ENCODE peak calls at places on chromosomes 3 and 15, in nine cellular contexts. One of them, this sample, is unnamed.

GRCh38 chr3:184571750-184572377 is 10.3 kb downstream of the EPHB3 start:
- DNase-seq in AG10803: no peak
- DNase-seq in psoas muscle: no peak
- DNase-seq in cardiac muscle cell: no peak
- DNase-seq in stimulated activated CD4-positive, alpha-beta T cell treated with anti-CD3 and anti-CD28 coated beads, Interleukin-2, amount 100 ng/mL, for 24 hours: no peak
- DNase-seq in neural crest cell: no peak
- DNase-seq in amygdala: no peak
- DNase-seq in stimulated activated CD8-positive, alpha-beta memory T cell treated with anti-CD3 and anti-CD28 coated beads, Interleukin-4, amount 100 ng/mL, for 4 hours: no peak
- DNase-seq in A549: no peak
- DNase-seq in this sample: no peak

GRCh38 chr15:65824941-65825544 is 33.0 kb upstream of the DENND4A start:
- DNase-seq in stimulated activated CD4-positive, alpha-beta T cell treated with anti-CD3 and anti-CD28 coated beads, Interleukin-2, amount 100 ng/mL, for 24 hours: no peak
- DNase-seq in psoas muscle: peak; percentile 35
- DNase-seq in amygdala: no peak
- DNase-seq in A549: no peak
- DNase-seq in cardiac muscle cell: peak; percentile 79
- DNase-seq in AG10803: peak; percentile 79
- DNase-seq in stimulated activated CD8-positive, alpha-beta memory T cell treated with anti-CD3 and anti-CD28 coated beads, Interleukin-4, amount 100 ng/mL, for 4 hours: no peak
- DNase-seq in neural crest cell: no peak
- DNase-seq in this sample: no peak

GRCh38 chr3:70531063-70531657 is 218.7 kb upstream of the MDFIC2 start:
- DNase-seq in AG10803: peak; percentile 34
- DNase-seq in amygdala: no peak
- DNase-seq in stimulated activated CD4-positive, alpha-beta T cell treated with anti-CD3 and anti-CD28 coated beads, Interleukin-2, amount 100 ng/mL, for 24 hours: no peak
- DNase-seq in psoas muscle: no peak
- DNase-seq in stimulated activated CD8-positive, alpha-beta memory T cell treated with anti-CD3 and anti-CD28 coated beads, Interleukin-4, amount 100 ng/mL, for 4 hours: no peak
- DNase-seq in cardiac muscle cell: peak; percentile 60
- DNase-seq in neural crest cell: no peak
- DNase-seq in A549: peak; percentile 21
- DNase-seq in this sample: peak; percentile 2

GRCh38 chr3:74527566-74527965 is 86.9 kb downstream of the CNTN3 start:
- DNase-seq in psoas muscle: no peak
- DNase-seq in neural crest cell: no peak
- DNase-seq in A549: no peak
- DNase-seq in amygdala: no peak
- DNase-seq in stimulated activated CD8-positive, alpha-beta memory T cell treated with anti-CD3 and anti-CD28 coated beads, Interleukin-4, amount 100 ng/mL, for 4 hours: no peak
- DNase-seq in stimulated activated CD4-positive, alpha-beta T cell treated with anti-CD3 and anti-CD28 coated beads, Interleukin-2, amount 100 ng/mL, for 24 hours: no peak
- DNase-seq in AG10803: peak; percentile 51
- DNase-seq in cardiac muscle cell: no peak
- DNase-seq in this sample: no peak

GRCh38 chr3:112228786-112229185 is 65.2 kb downstream of the SLC9C1 start:
- DNase-seq in stimulated activated CD4-positive, alpha-beta T cell treated with anti-CD3 and anti-CD28 coated beads, Interleukin-2, amount 100 ng/mL, for 24 hours: no peak
- DNase-seq in amygdala: no peak
- DNase-seq in A549: no peak
- DNase-seq in cardiac muscle cell: no peak
- DNase-seq in psoas muscle: no peak
- DNase-seq in stimulated activated CD8-positive, alpha-beta memory T cell treated with anti-CD3 and anti-CD28 coated beads, Interleukin-4, amount 100 ng/mL, for 4 hours: no peak
- DNase-seq in AG10803: no peak
- DNase-seq in neural crest cell: no peak
- DNase-seq in this sample: no peak

GRCh38 chr15:80999623-81000036 is 1.1 kb upstream of the TLNRD1 start:
- DNase-seq in stimulated activated CD8-positive, alpha-beta memory T cell treated with anti-CD3 and anti-CD28 coated beads, Interleukin-4, amount 100 ng/mL, for 4 hours: no peak
- DNase-seq in amygdala: no peak
- DNase-seq in stimulated activated CD4-positive, alpha-beta T cell treated with anti-CD3 and anti-CD28 coated beads, Interleukin-2, amount 100 ng/mL, for 24 hours: peak; percentile 62
- DNase-seq in neural crest cell: no peak
- DNase-seq in A549: no peak
- DNase-seq in cardiac muscle cell: no peak
- DNase-seq in psoas muscle: no peak
- DNase-seq in AG10803: no peak
- DNase-seq in this sample: no peak

GRCh38 chr15:98439523-98439942 is 208.8 kb upstream of the IGF1R start:
- DNase-seq in cardiac muscle cell: no peak
- DNase-seq in stimulated activated CD4-positive, alpha-beta T cell treated with anti-CD3 and anti-CD28 coated beads, Interleukin-2, amount 100 ng/mL, for 24 hours: no peak
- DNase-seq in psoas muscle: no peak
- DNase-seq in amygdala: no peak
- DNase-seq in AG10803: no peak
- DNase-seq in neural crest cell: no peak
- DNase-seq in stimulated activated CD8-positive, alpha-beta memory T cell treated with anti-CD3 and anti-CD28 coated beads, Interleukin-4, amount 100 ng/mL, for 4 hours: no peak
- DNase-seq in A549: no peak
- DNase-seq in this sample: no peak

GRCh38 chr15:28023933-28024888 is 74.9 kb downstream of the OCA2 start:
- DNase-seq in stimulated activated CD8-positive, alpha-beta memory T cell treated with anti-CD3 and anti-CD28 coated beads, Interleukin-4, amount 100 ng/mL, for 4 hours: no peak
- DNase-seq in stimulated activated CD4-positive, alpha-beta T cell treated with anti-CD3 and anti-CD28 coated beads, Interleukin-2, amount 100 ng/mL, for 24 hours: no peak
- DNase-seq in AG10803: no peak
- DNase-seq in psoas muscle: no peak
- DNase-seq in neural crest cell: no peak
- DNase-seq in A549: no peak
- DNase-seq in cardiac muscle cell: no peak
- DNase-seq in amygdala: no peak
- DNase-seq in this sample: no peak

GRCh38 chr3:196186661-196187573 is 24.3 kb downstream of the ZDHHC19 start:
- DNase-seq in cardiac muscle cell: no peak
- DNase-seq in stimulated activated CD4-positive, alpha-beta T cell treated with anti-CD3 and anti-CD28 coated beads, Interleukin-2, amount 100 ng/mL, for 24 hours: no peak
- DNase-seq in amygdala: peak; percentile 33
- DNase-seq in A549: no peak
- DNase-seq in AG10803: no peak
- DNase-seq in stimulated activated CD8-positive, alpha-beta memory T cell treated with anti-CD3 and anti-CD28 coated beads, Interleukin-4, amount 100 ng/mL, for 4 hours: no peak
- DNase-seq in neural crest cell: peak; percentile 45
- DNase-seq in psoas muscle: no peak
- DNase-seq in this sample: no peak

GRCh38 chr3:138463724-138464489 is 29.5 kb downstream of the ESYT3 start:
- DNase-seq in A549: no peak
- DNase-seq in amygdala: no peak
- DNase-seq in stimulated activated CD8-positive, alpha-beta memory T cell treated with anti-CD3 and anti-CD28 coated beads, Interleukin-4, amount 100 ng/mL, for 4 hours: no peak
- DNase-seq in neural crest cell: no peak
- DNase-seq in psoas muscle: no peak
- DNase-seq in stimulated activated CD4-positive, alpha-beta T cell treated with anti-CD3 and anti-CD28 coated beads, Interleukin-2, amount 100 ng/mL, for 24 hours: no peak
- DNase-seq in AG10803: no peak
- DNase-seq in cardiac muscle cell: peak; percentile 30
- DNase-seq in this sample: no peak

GRCh38 chr15:89221543-89221942 is at the start of gene RLBP1:
- DNase-seq in AG10803: no peak
- DNase-seq in stimulated activated CD8-positive, alpha-beta memory T cell treated with anti-CD3 and anti-CD28 coated beads, Interleukin-4, amount 100 ng/mL, for 4 hours: no peak
- DNase-seq in A549: no peak
- DNase-seq in stimulated activated CD4-positive, alpha-beta T cell treated with anti-CD3 and anti-CD28 coated beads, Interleukin-2, amount 100 ng/mL, for 24 hours: no peak
- DNase-seq in psoas muscle: no peak
- DNase-seq in neural crest cell: peak; percentile 21
- DNase-seq in cardiac muscle cell: no peak
- DNase-seq in amygdala: peak; percentile 53
- DNase-seq in this sample: no peak

GRCh38 chr15:29129903-29130302 is 139.7 kb downstream of the NSMCE3 start:
- DNase-seq in stimulated activated CD8-positive, alpha-beta memory T cell treated with anti-CD3 and anti-CD28 coated beads, Interleukin-4, amount 100 ng/mL, for 4 hours: no peak
- DNase-seq in A549: no peak
- DNase-seq in cardiac muscle cell: no peak
- DNase-seq in amygdala: no peak
- DNase-seq in AG10803: no peak
- DNase-seq in psoas muscle: no peak
- DNase-seq in stimulated activated CD4-positive, alpha-beta T cell treated with anti-CD3 and anti-CD28 coated beads, Interleukin-2, amount 100 ng/mL, for 24 hours: no peak
- DNase-seq in neural crest cell: no peak
- DNase-seq in this sample: no peak

GRCh38 chr3:58564456-58565160 is 12.6 kb downstream of the FAM107A start:
- DNase-seq in amygdala: no peak
- DNase-seq in cardiac muscle cell: peak; percentile 73
- DNase-seq in A549: no peak
- DNase-seq in psoas muscle: no peak
- DNase-seq in AG10803: peak; percentile 94
- DNase-seq in neural crest cell: no peak
- DNase-seq in stimulated activated CD4-positive, alpha-beta T cell treated with anti-CD3 and anti-CD28 coated beads, Interleukin-2, amount 100 ng/mL, for 24 hours: no peak
- DNase-seq in stimulated activated CD8-positive, alpha-beta memory T cell treated with anti-CD3 and anti-CD28 coated beads, Interleukin-4, amount 100 ng/mL, for 4 hours: no peak
- DNase-seq in this sample: no peak

GRCh38 chr15:98773616-98774015 is 125.3 kb downstream of the IGF1R start:
- DNase-seq in A549: no peak
- DNase-seq in stimulated activated CD4-positive, alpha-beta T cell treated with anti-CD3 and anti-CD28 coated beads, Interleukin-2, amount 100 ng/mL, for 24 hours: no peak
- DNase-seq in stimulated activated CD8-positive, alpha-beta memory T cell treated with anti-CD3 and anti-CD28 coated beads, Interleukin-4, amount 100 ng/mL, for 4 hours: no peak
- DNase-seq in psoas muscle: no peak
- DNase-seq in neural crest cell: no peak
- DNase-seq in AG10803: no peak
- DNase-seq in cardiac muscle cell: no peak
- DNase-seq in amygdala: no peak
- DNase-seq in this sample: no peak

GRCh38 chr3:65330072-65330471 is 642.3 kb upstream of the ADAMTS9 start:
- DNase-seq in psoas muscle: no peak
- DNase-seq in stimulated activated CD8-positive, alpha-beta memory T cell treated with anti-CD3 and anti-CD28 coated beads, Interleukin-4, amount 100 ng/mL, for 4 hours: no peak
- DNase-seq in amygdala: no peak
- DNase-seq in cardiac muscle cell: peak; percentile 44
- DNase-seq in AG10803: peak; percentile 31
- DNase-seq in A549: no peak
- DNase-seq in neural crest cell: no peak
- DNase-seq in stimulated activated CD4-positive, alpha-beta T cell treated with anti-CD3 and anti-CD28 coated beads, Interleukin-2, amount 100 ng/mL, for 24 hours: no peak
- DNase-seq in this sample: no peak

GRCh38 chr3:67649681-67650080 is 4.7 kb downstream of the SUCLG2 start:
- DNase-seq in stimulated activated CD8-positive, alpha-beta memory T cell treated with anti-CD3 and anti-CD28 coated beads, Interleukin-4, amount 100 ng/mL, for 4 hours: no peak
- DNase-seq in AG10803: no peak
- DNase-seq in A549: no peak
- DNase-seq in amygdala: no peak
- DNase-seq in psoas muscle: no peak
- DNase-seq in neural crest cell: no peak
- DNase-seq in cardiac muscle cell: no peak
- DNase-seq in stimulated activated CD4-positive, alpha-beta T cell treated with anti-CD3 and anti-CD28 coated beads, Interleukin-2, amount 100 ng/mL, for 24 hours: no peak
- DNase-seq in this sample: no peak

GRCh38 chr15:31331389-31331788 is 4.8 kb downstream of the KLF13 start:
- DNase-seq in cardiac muscle cell: no peak
- DNase-seq in stimulated activated CD4-positive, alpha-beta T cell treated with anti-CD3 and anti-CD28 coated beads, Interleukin-2, amount 100 ng/mL, for 24 hours: no peak
- DNase-seq in A549: no peak
- DNase-seq in psoas muscle: no peak
- DNase-seq in amygdala: no peak
- DNase-seq in neural crest cell: no peak
- DNase-seq in stimulated activated CD8-positive, alpha-beta memory T cell treated with anti-CD3 and anti-CD28 coated beads, Interleukin-4, amount 100 ng/mL, for 4 hours: no peak
- DNase-seq in AG10803: no peak
- DNase-seq in this sample: no peak

GRCh38 chr15:55494927-55495326 is 13.1 kb downstream of the DNAAF4 start:
- DNase-seq in amygdala: no peak
- DNase-seq in stimulated activated CD8-positive, alpha-beta memory T cell treated with anti-CD3 and anti-CD28 coated beads, Interleukin-4, amount 100 ng/mL, for 4 hours: no peak
- DNase-seq in psoas muscle: no peak
- DNase-seq in neural crest cell: no peak
- DNase-seq in AG10803: no peak
- DNase-seq in stimulated activated CD4-positive, alpha-beta T cell treated with anti-CD3 and anti-CD28 coated beads, Interleukin-2, amount 100 ng/mL, for 24 hours: no peak
- DNase-seq in A549: no peak
- DNase-seq in cardiac muscle cell: no peak
- DNase-seq in this sample: no peak

GRCh38 chr3:52176188-52176752 is 21.7 kb upstream of the ALAS1 start:
- DNase-seq in stimulated activated CD8-positive, alpha-beta memory T cell treated with anti-CD3 and anti-CD28 coated beads, Interleukin-4, amount 100 ng/mL, for 4 hours: no peak
- DNase-seq in A549: no peak
- DNase-seq in AG10803: no peak
- DNase-seq in amygdala: no peak
- DNase-seq in neural crest cell: no peak
- DNase-seq in stimulated activated CD4-positive, alpha-beta T cell treated with anti-CD3 and anti-CD28 coated beads, Interleukin-2, amount 100 ng/mL, for 24 hours: no peak
- DNase-seq in psoas muscle: no peak
- DNase-seq in cardiac muscle cell: no peak
- DNase-seq in this sample: no peak

GRCh38 chr3:64267774-64268604 is 42.7 kb upstream of the PRICKLE2 start:
- DNase-seq in amygdala: peak; percentile 60
- DNase-seq in stimulated activated CD4-positive, alpha-beta T cell treated with anti-CD3 and anti-CD28 coated beads, Interleukin-2, amount 100 ng/mL, for 24 hours: no peak
- DNase-seq in AG10803: peak; percentile 74
- DNase-seq in A549: no peak
- DNase-seq in psoas muscle: peak; percentile 49
- DNase-seq in stimulated activated CD8-positive, alpha-beta memory T cell treated with anti-CD3 and anti-CD28 coated beads, Interleukin-4, amount 100 ng/mL, for 4 hours: no peak
- DNase-seq in neural crest cell: peak; percentile 6
- DNase-seq in cardiac muscle cell: peak; percentile 82
- DNase-seq in this sample: no peak

GRCh38 chr15:95989392-95989791 is 341.1 kb upstream of the NR2F2 start:
- DNase-seq in AG10803: no peak
- DNase-seq in cardiac muscle cell: no peak
- DNase-seq in stimulated activated CD8-positive, alpha-beta memory T cell treated with anti-CD3 and anti-CD28 coated beads, Interleukin-4, amount 100 ng/mL, for 4 hours: no peak
- DNase-seq in stimulated activated CD4-positive, alpha-beta T cell treated with anti-CD3 and anti-CD28 coated beads, Interleukin-2, amount 100 ng/mL, for 24 hours: no peak
- DNase-seq in amygdala: no peak
- DNase-seq in A549: no peak
- DNase-seq in neural crest cell: no peak
- DNase-seq in psoas muscle: no peak
- DNase-seq in this sample: no peak

GRCh38 chr3:142502187-142502985 is 54.5 kb upstream of the XRN1 start:
- DNase-seq in A549: no peak
- DNase-seq in neural crest cell: no peak
- DNase-seq in AG10803: no peak
- DNase-seq in psoas muscle: no peak
- DNase-seq in cardiac muscle cell: no peak
- DNase-seq in stimulated activated CD8-positive, alpha-beta memory T cell treated with anti-CD3 and anti-CD28 coated beads, Interleukin-4, amount 100 ng/mL, for 4 hours: no peak
- DNase-seq in amygdala: no peak
- DNase-seq in stimulated activated CD4-positive, alpha-beta T cell treated with anti-CD3 and anti-CD28 coated beads, Interleukin-2, amount 100 ng/mL, for 24 hours: no peak
- DNase-seq in this sample: no peak

GRCh38 chr3:124791142-124791541 is 60.9 kb downstream of the UMPS start:
- DNase-seq in cardiac muscle cell: no peak
- DNase-seq in psoas muscle: no peak
- DNase-seq in stimulated activated CD4-positive, alpha-beta T cell treated with anti-CD3 and anti-CD28 coated beads, Interleukin-2, amount 100 ng/mL, for 24 hours: no peak
- DNase-seq in neural crest cell: no peak
- DNase-seq in amygdala: no peak
- DNase-seq in stimulated activated CD8-positive, alpha-beta memory T cell treated with anti-CD3 and anti-CD28 coated beads, Interleukin-4, amount 100 ng/mL, for 4 hours: no peak
- DNase-seq in AG10803: peak; percentile 97
- DNase-seq in A549: no peak
- DNase-seq in this sample: no peak

GRCh38 chr15:84400820-84401219 is 165.2 kb downstream of the GOLGA6L4 start:
- DNase-seq in stimulated activated CD4-positive, alpha-beta T cell treated with anti-CD3 and anti-CD28 coated beads, Interleukin-2, amount 100 ng/mL, for 24 hours: no peak
- DNase-seq in A549: no peak
- DNase-seq in cardiac muscle cell: no peak
- DNase-seq in psoas muscle: no peak
- DNase-seq in neural crest cell: no peak
- DNase-seq in amygdala: no peak
- DNase-seq in stimulated activated CD8-positive, alpha-beta memory T cell treated with anti-CD3 and anti-CD28 coated beads, Interleukin-4, amount 100 ng/mL, for 4 hours: no peak
- DNase-seq in AG10803: no peak
- DNase-seq in this sample: no peak

GRCh38 chr3:2948882-2949281 is 161.3 kb downstream of the IL5RA start:
- DNase-seq in stimulated activated CD8-positive, alpha-beta memory T cell treated with anti-CD3 and anti-CD28 coated beads, Interleukin-4, amount 100 ng/mL, for 4 hours: no peak
- DNase-seq in A549: no peak
- DNase-seq in amygdala: no peak
- DNase-seq in cardiac muscle cell: no peak
- DNase-seq in neural crest cell: no peak
- DNase-seq in psoas muscle: no peak
- DNase-seq in AG10803: no peak
- DNase-seq in stimulated activated CD4-positive, alpha-beta T cell treated with anti-CD3 and anti-CD28 coated beads, Interleukin-2, amount 100 ng/mL, for 24 hours: no peak
- DNase-seq in this sample: no peak

GRCh38 chr3:48232232-48232631 is 8.7 kb upstream of the ZNF589 start:
- DNase-seq in stimulated activated CD4-positive, alpha-beta T cell treated with anti-CD3 and anti-CD28 coated beads, Interleukin-2, amount 100 ng/mL, for 24 hours: no peak
- DNase-seq in AG10803: no peak
- DNase-seq in psoas muscle: no peak
- DNase-seq in stimulated activated CD8-positive, alpha-beta memory T cell treated with anti-CD3 and anti-CD28 coated beads, Interleukin-4, amount 100 ng/mL, for 4 hours: no peak
- DNase-seq in A549: no peak
- DNase-seq in neural crest cell: no peak
- DNase-seq in cardiac muscle cell: no peak
- DNase-seq in amygdala: no peak
- DNase-seq in this sample: no peak

GRCh38 chr15:66241886-66242285 is 11.7 kb downstream of the MEGF11 start:
- DNase-seq in AG10803: no peak
- DNase-seq in stimulated activated CD4-positive, alpha-beta T cell treated with anti-CD3 and anti-CD28 coated beads, Interleukin-2, amount 100 ng/mL, for 24 hours: no peak
- DNase-seq in cardiac muscle cell: no peak
- DNase-seq in neural crest cell: no peak
- DNase-seq in amygdala: no peak
- DNase-seq in psoas muscle: no peak
- DNase-seq in stimulated activated CD8-positive, alpha-beta memory T cell treated with anti-CD3 and anti-CD28 coated beads, Interleukin-4, amount 100 ng/mL, for 4 hours: no peak
- DNase-seq in A549: no peak
- DNase-seq in this sample: no peak

GRCh38 chr3:182981038-182981380 is 671 bp upstream of the DCUN1D1 start:
- DNase-seq in neural crest cell: no peak
- DNase-seq in A549: no peak
- DNase-seq in amygdala: no peak
- DNase-seq in cardiac muscle cell: no peak
- DNase-seq in stimulated activated CD4-positive, alpha-beta T cell treated with anti-CD3 and anti-CD28 coated beads, Interleukin-2, amount 100 ng/mL, for 24 hours: no peak
- DNase-seq in AG10803: no peak
- DNase-seq in psoas muscle: no peak
- DNase-seq in stimulated activated CD8-positive, alpha-beta memory T cell treated with anti-CD3 and anti-CD28 coated beads, Interleukin-4, amount 100 ng/mL, for 4 hours: no peak
- DNase-seq in this sample: no peak

GRCh38 chr3:186012137-186012536 is 74.3 kb upstream of the TRA2B start:
- DNase-seq in cardiac muscle cell: no peak
- DNase-seq in amygdala: no peak
- DNase-seq in psoas muscle: no peak
- DNase-seq in A549: no peak
- DNase-seq in AG10803: no peak
- DNase-seq in stimulated activated CD8-positive, alpha-beta memory T cell treated with anti-CD3 and anti-CD28 coated beads, Interleukin-4, amount 100 ng/mL, for 4 hours: no peak
- DNase-seq in stimulated activated CD4-positive, alpha-beta T cell treated with anti-CD3 and anti-CD28 coated beads, Interleukin-2, amount 100 ng/mL, for 24 hours: no peak
- DNase-seq in neural crest cell: no peak
- DNase-seq in this sample: no peak

GRCh38 chr3:52019352-52020080 is 23.8 kb upstream of the RPL29 start:
- DNase-seq in stimulated activated CD8-positive, alpha-beta memory T cell treated with anti-CD3 and anti-CD28 coated beads, Interleukin-4, amount 100 ng/mL, for 4 hours: no peak
- DNase-seq in AG10803: no peak
- DNase-seq in cardiac muscle cell: peak; percentile 47
- DNase-seq in stimulated activated CD4-positive, alpha-beta T cell treated with anti-CD3 and anti-CD28 coated beads, Interleukin-2, amount 100 ng/mL, for 24 hours: no peak
- DNase-seq in A549: no peak
- DNase-seq in amygdala: no peak
- DNase-seq in neural crest cell: no peak
- DNase-seq in psoas muscle: peak; percentile 75
- DNase-seq in this sample: no peak

This sample was measured in HuH-7.